ENCODE peak calls at places on chromosomes 16 and 17, in ten cellular contexts. Y, H, B, Z, E, A, U, F, X and R are unnamed samples.
A peak's percentile ranks its signal among the peaks of the same experiment; 100 is the strongest.

GRCh38 chr17:7792611-7793010 is 41.4 kb upstream of the KDM6B start:
- DNase-seq in Y (no peak), H (no peak), B (no peak), Z (no peak), E (no peak), A (no peak), U (no peak), F (no peak), X (no peak), R (no peak)

GRCh38 chr16:17552351-17552750 is 81.6 kb upstream of the XYLT1 start:
- DNase-seq in Y (no peak), H (no peak), B (no peak), Z (no peak), E (no peak), A (no peak), U (no peak), F (no peak), X (no peak), R (no peak)

GRCh38 chr16:10949424-10949970 is 5.1 kb downstream of the CLEC16A start:
- DNase-seq in Y (peak; percentile 42), H (no peak), B (no peak), Z (peak; percentile 50), E (no peak), A (peak; percentile 43), U (no peak), F (no peak), X (no peak), R (no peak)

GRCh38 chr16:8959921-8960787 is 3.6 kb downstream of the USP7 start:
- DNase-seq in Y (no peak), H (no peak), B (no peak), Z (no peak), E (no peak), A (peak; percentile 50), U (no peak), F (no peak), X (peak; percentile 55), R (peak; percentile 50)

GRCh38 chr17:21285164-21286065 is 904 bp downstream of the MAP2K3 start:
- DNase-seq in Y (peak; percentile 32), H (no peak), B (peak; percentile 52), Z (peak; percentile 42), E (peak; percentile 78), A (peak; percentile 36), U (peak; percentile 20), F (no peak), X (peak; percentile 81), R (peak; percentile 46)

GRCh38 chr17:77636835-77637806 is 321.4 kb upstream of the TNRC6C start:
- DNase-seq in Y (no peak), H (no peak), B (no peak), Z (no peak), E (no peak), A (no peak), U (no peak), F (no peak), X (no peak), R (no peak)

GRCh38 chr17:17537311-17538099 is 41.3 kb upstream of the RASD1 start:
- DNase-seq in Y (no peak), H (no peak), B (peak; percentile 45), Z (no peak), E (no peak), A (no peak), U (no peak), F (no peak), X (peak; percentile 4), R (no peak)

GRCh38 chr17:62793919-62794665 is 14.0 kb downstream of the MARCHF10 start:
- DNase-seq in Y (no peak), H (no peak), B (no peak), Z (no peak), E (no peak), A (no peak), U (no peak), F (no peak), X (no peak), R (no peak)

GRCh38 chr17:35188111-35188510 is 6.1 kb downstream of the SLC35G3 start:
- DNase-seq in Y (no peak), H (no peak), B (no peak), Z (no peak), E (no peak), A (no peak), U (no peak), F (no peak), X (no peak), R (no peak)

GRCh38 chr17:31321971-31322370 is 549 bp upstream of the EVI2A start:
- DNase-seq in Y (no peak), H (no peak), B (no peak), Z (no peak), E (no peak), A (no peak), U (no peak), F (no peak), X (no peak), R (no peak)